ENCODE peak calls at places on chromosome 15, in ten cellular contexts. B, P, O, E, L, K, R, M, Z and H are unnamed samples.

GRCh38 chr15:63593705-63594671 is 3.2 kb upstream of the FBXL22 start:
- DNase-seq in B (no peak), P (peak), O (no peak), E (no peak), L (no peak), K (no peak), R (no peak), M (no peak), Z (no peak), H (no peak)

GRCh38 chr15:88541709-88542341 is 4.7 kb downstream of the DET1 start:
- DNase-seq in B (no peak), P (no peak), O (no peak), E (peak), L (no peak), K (no peak), R (no peak), M (no peak), Z (no peak), H (no peak)

GRCh38 chr15:87736401-87736800 is 520.1 kb downstream of the NTRK3 start:
- DNase-seq in B (no peak), P (peak), O (no peak), E (no peak), L (no peak), K (no peak), R (no peak), M (no peak), Z (no peak), H (peak)

GRCh38 chr15:60744826-60745225 is 265.9 kb upstream of the ICE2 start:
- DNase-seq in B (no peak), P (no peak), O (no peak), E (peak), L (peak), K (peak), R (no peak), M (peak), Z (no peak), H (peak)

GRCh38 chr15:69328739-69329138 is 30.0 kb downstream of the PAQR5 start:
- DNase-seq in B (no peak), P (no peak), O (no peak), E (no peak), L (no peak), K (no peak), R (no peak), M (no peak), Z (no peak), H (no peak)

GRCh38 chr15:74826372-74826819 is at the start of gene CPLX3:
- DNase-seq in B (no peak), P (no peak), O (no peak), E (peak), L (no peak), K (peak), R (no peak), M (no peak), Z (peak), H (no peak)

GRCh38 chr15:50051811-50052419 is 67.1 kb downstream of the ATP8B4 start:
- DNase-seq in B (no peak), P (peak), O (peak), E (peak), L (peak), K (no peak), R (peak), M (no peak), Z (no peak), H (peak)

GRCh38 chr15:59741274-59741906 is 52.3 kb upstream of the BNIP2 start:
- DNase-seq in B (no peak), P (peak), O (peak), E (no peak), L (no peak), K (no peak), R (no peak), M (no peak), Z (no peak), H (peak)

GRCh38 chr15:68354268-68354667 is 76.7 kb downstream of the FEM1B start:
- DNase-seq in B (no peak), P (no peak), O (no peak), E (no peak), L (no peak), K (no peak), R (no peak), M (no peak), Z (no peak), H (no peak)

GRCh38 chr15:101684384-101684783 is 32.2 kb upstream of the TM2D3 start:
- DNase-seq in B (no peak), P (peak), O (peak), E (no peak), L (no peak), K (no peak), R (no peak), M (no peak), Z (no peak), H (peak)

GRCh38 chr15:84911879-84912660 is 27.6 kb downstream of the SLC28A1 start:
- DNase-seq in B (peak), P (peak), O (peak), E (peak), L (peak), K (peak), R (no peak), M (peak), Z (no peak), H (peak)

GRCh38 chr15:81097893-81098280 is 36.2 kb upstream of the CFAP161 start:
- DNase-seq in B (no peak), P (peak), O (no peak), E (no peak), L (no peak), K (no peak), R (no peak), M (no peak), Z (no peak), H (no peak)

GRCh38 chr15:78880242-78880533 is 7.5 kb downstream of the MORF4L1 start:
- DNase-seq in B (no peak), P (peak), O (no peak), E (no peak), L (no peak), K (no peak), R (no peak), M (no peak), Z (no peak), H (no peak)

GRCh38 chr15:78878356-78878755 is 5.7 kb downstream of the MORF4L1 start:
- DNase-seq in B (no peak), P (peak), O (no peak), E (no peak), L (no peak), K (no peak), R (no peak), M (no peak), Z (no peak), H (no peak)

GRCh38 chr15:78879517-78880241 is 7.0 kb downstream of the MORF4L1 start:
- DNase-seq in B (no peak), P (no peak), O (no peak), E (no peak), L (no peak), K (no peak), R (no peak), M (no peak), Z (no peak), H (no peak)

GRCh38 chr15:78881681-78882080 is 9.0 kb downstream of the MORF4L1 start:
- DNase-seq in B (no peak), P (no peak), O (no peak), E (no peak), L (no peak), K (no peak), R (no peak), M (no peak), Z (no peak), H (no peak)

GRCh38 chr15:78880828-78881227 is 8.1 kb downstream of the MORF4L1 start:
- DNase-seq in B (no peak), P (no peak), O (no peak), E (no peak), L (no peak), K (no peak), R (no peak), M (no peak), Z (no peak), H (no peak)
- H3K4me3 ChIP-seq in B (no peak), P (no peak), O (no peak), E (no peak), L (no peak), K (no peak), R (no peak), M (no peak), Z (no peak), H (no peak)

GRCh38 chr15:97196066-97197027 is 764.2 kb upstream of the ARRDC4 start:
- DNase-seq in B (no peak), P (no peak), O (no peak), E (no peak), L (no peak), K (no peak), R (no peak), M (no peak), Z (no peak), H (no peak)
- H3K4me3 ChIP-seq in B (no peak), P (no peak), O (no peak), E (no peak), L (no peak), K (no peak), R (no peak), M (no peak), Z (no peak), H (no peak)

GRCh38 chr15:31974855-31975421 is 55.4 kb upstream of the CHRNA7 start:
- DNase-seq in B (no peak), P (peak), O (peak), E (no peak), L (no peak), K (no peak), R (peak), M (no peak), Z (no peak), H (peak)
- H3K4me3 ChIP-seq in B (peak), P (peak), O (peak), E (no peak), L (no peak), K (peak), R (no peak), M (peak), Z (no peak), H (no peak)

DNA sequence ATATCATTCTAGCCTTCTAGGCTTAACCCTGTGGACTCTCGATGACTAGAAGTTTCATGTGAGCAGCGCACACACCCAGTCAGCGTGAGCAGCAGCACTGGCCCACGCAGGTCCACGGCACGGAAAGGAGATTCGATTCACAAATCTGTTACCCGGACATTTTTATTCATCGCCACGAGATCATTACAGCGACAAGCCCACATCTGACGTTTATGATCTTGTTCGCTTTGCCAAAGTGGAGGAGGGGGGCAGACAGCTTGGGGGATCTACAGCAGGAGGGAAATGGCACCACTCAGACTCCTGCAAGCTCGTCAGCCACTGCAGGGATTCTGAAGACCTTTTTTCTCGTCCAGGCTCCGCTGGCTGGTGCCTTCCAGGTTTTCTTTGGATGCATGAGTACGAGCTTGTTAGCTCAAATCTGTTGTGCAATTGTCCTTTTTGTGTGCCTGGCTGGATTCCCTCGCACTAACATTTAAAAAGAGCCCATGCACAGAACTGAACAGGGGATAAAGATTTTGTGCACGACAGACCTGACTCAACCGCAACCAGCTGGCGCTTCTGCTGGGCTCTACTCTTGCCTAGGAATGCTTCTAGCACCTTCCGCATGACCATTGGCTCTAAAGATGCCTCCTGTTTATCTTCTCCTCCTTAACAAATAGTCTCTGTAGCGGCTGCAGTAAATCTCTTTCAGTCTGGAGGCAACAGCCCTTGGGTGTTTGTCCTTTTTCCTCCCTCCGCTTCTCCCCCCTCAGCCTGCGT is 938.5 kb downstream of the MCTP2 start:
- DNase-seq in B (no peak), P (no peak), O (no peak), E (peak), L (no peak), K (no peak), R (no peak), M (peak), Z (no peak), H (peak)
- H3K4me3 ChIP-seq in B (no peak), P (no peak), O (no peak), E (peak), L (no peak), K (no peak), R (no peak), M (peak), Z (no peak), H (no peak)